ENCODE peak calls at places on chromosome 9, in six cellular contexts. B is astrocyte of the spinal cord; F is stimulated activated CD4-positive, alpha-beta T cell treated with anti-CD3 and anti-CD28 coated beads, Interleukin-15, amount 100 ng/mL, for 1 hour; R is activated CD8-positive, alpha-beta T cell treated with anti-CD3 and anti-CD28 coated beads, Interleukin-2, amount 10 ng/mL, durations not matched to agents 7 days and 5 days; D is endothelial cell; Z is suprapubic skin. X is an unnamed sample.

GRCh38 chr9:105439428-105439827 is 8.4 kb upstream of the FSD1L start:
- DNase-seq in Z (no peak), R (no peak), D (no peak), B (no peak), F (no peak), X (no peak)

GRCh38 chr9:109143881-109144562 is 23.0 kb downstream of the FRRS1L start:
- DNase-seq in R (peak), F (no peak), D (no peak), B (peak), Z (no peak), X (peak)

GRCh38 chr9:33197279-33197678 is 30.1 kb upstream of the B4GALT1 start:
- DNase-seq in Z (no peak), B (no peak), R (no peak), D (no peak), F (no peak), X (no peak)

GRCh38 chr9:110371411-110372013 is 33.8 kb upstream of the TXNDC8 start:
- DNase-seq in R (no peak), B (no peak), Z (no peak), D (no peak), F (no peak), X (no peak)

GRCh38 chr9:32942755-32943460 is 58.5 kb downstream of the APTX start:
- DNase-seq in F (no peak), B (no peak), R (no peak), D (peak), Z (no peak), X (no peak)

GRCh38 chr9:22047596-22047995 is 38.5 kb upstream of the CDKN2B start:
- DNase-seq in B (no peak), D (no peak), F (no peak), Z (no peak), R (no peak), X (no peak)

GRCh38 chr9:91181541-91181940 is 180.2 kb downstream of the AUH start:
- DNase-seq in F (no peak), R (peak), Z (peak), D (no peak), B (no peak), X (no peak)

GRCh38 chr9:109282302-109282701 is 38.6 kb downstream of the EPB41L4B start:
- DNase-seq in D (no peak), R (no peak), Z (no peak), B (no peak), F (no peak), X (no peak)

GRCh38 chr9:18632624-18633407 is 158.9 kb downstream of the ADAMTSL1 start:
- DNase-seq in R (no peak), D (no peak), Z (no peak), F (no peak), B (peak), X (no peak)

X was measured in activated T-helper 2 cell treated with anti-CD3 and anti-CD28 coated beads, Interferon-gamma antibody, Interleukin-2, Interleukin-4, amounts not matched to agents 10 μg/mL and 5 μg/mL and 100 μg/mL, durations not matched to agents 14 hours and 24 hours and 36 hours.